ENCODE peak calls at places on chromosome 13, in eight cellular contexts. L, W, Y, X, P, T, A and S are unnamed samples. For H3K9me3 and H3K4me1, the result is how much of the 10 kb centered on the place peaks cover.

GRCh38 chr13:40345654-40346372 is 320.6 kb downstream of the FOXO1 start:
- DNase-seq in L (peak), W (no peak), Y (no peak), X (no peak), P (no peak), T (peak), A (no peak), S (peak)

GRCh38 chr13:73607489-73608156 is 526.6 kb downstream of the KLF12 start:
- DNase-seq in L (no peak), W (no peak), Y (no peak), X (no peak), P (no peak), T (no peak), A (no peak), S (no peak)

GRCh38 chr13:113759525-113760137 is 605 bp downstream of the TMEM255B start:
- DNase-seq in L (peak), W (no peak), Y (no peak), X (no peak), P (no peak), T (no peak), A (no peak), S (peak)

GRCh38 chr13:50993908-50994307 is 84.3 kb downstream of the RNASEH2B start:
- DNase-seq in L (no peak), W (no peak), Y (no peak), X (no peak), P (no peak), T (no peak), A (no peak), S (no peak)

GRCh38 chr13:49097374-49097773 is 121.7 kb downstream of the FNDC3A start:
- DNase-seq in L (no peak), W (no peak), Y (no peak), X (no peak), P (no peak), T (no peak), A (no peak), S (no peak)

GRCh38 chr13:53151692-53152421 is 123.2 kb downstream of the OLFM4 start:
- DNase-seq in L (peak), W (no peak), Y (no peak), X (peak), P (peak), T (peak), A (no peak), S (peak)

GRCh38 chr13:31145417-31145816 is 16.3 kb downstream of the HSPH1 start:
- DNase-seq in L (no peak), W (no peak), Y (no peak), X (no peak), P (no peak), T (no peak), A (no peak), S (no peak)

GRCh38 chr13:20121154-20121515 is 39.7 kb downstream of the GJA3 start:
- DNase-seq in L (no peak), W (no peak), Y (no peak), X (no peak), P (no peak), T (peak), A (no peak), S (no peak)

GRCh38 chr13:98910501-98910951 is 67.3 kb downstream of the DOCK9 start:
- DNase-seq in L (peak), W (peak), Y (no peak), X (no peak), P (no peak), T (no peak), A (no peak), S (no peak)

GRCh38 chr13:57017357-57017756 is 123.4 kb upstream of the PRR20A start:
- DNase-seq in L (no peak), W (no peak), Y (no peak), X (no peak), P (no peak), T (no peak), A (no peak), S (no peak)

GRCh38 chr13:105965910-105966309 is 569.6 kb downstream of the EFNB2 start:
- DNase-seq in L (no peak), W (no peak), Y (no peak), X (no peak), P (no peak), T (no peak), A (no peak), S (no peak)

GRCh38 chr13:36428083-36428482 is 4.2 kb upstream of the CCNA1 start:
- DNase-seq in L (no peak), W (no peak), Y (no peak), X (no peak), P (no peak), T (no peak), A (no peak), S (no peak)

GRCh38 chr13:42354246-42355117 is 82.5 kb downstream of the AKAP11 start:
- DNase-seq in L (no peak), W (peak), Y (no peak), X (no peak), P (no peak), T (no peak), A (no peak), S (no peak)

DNA sequence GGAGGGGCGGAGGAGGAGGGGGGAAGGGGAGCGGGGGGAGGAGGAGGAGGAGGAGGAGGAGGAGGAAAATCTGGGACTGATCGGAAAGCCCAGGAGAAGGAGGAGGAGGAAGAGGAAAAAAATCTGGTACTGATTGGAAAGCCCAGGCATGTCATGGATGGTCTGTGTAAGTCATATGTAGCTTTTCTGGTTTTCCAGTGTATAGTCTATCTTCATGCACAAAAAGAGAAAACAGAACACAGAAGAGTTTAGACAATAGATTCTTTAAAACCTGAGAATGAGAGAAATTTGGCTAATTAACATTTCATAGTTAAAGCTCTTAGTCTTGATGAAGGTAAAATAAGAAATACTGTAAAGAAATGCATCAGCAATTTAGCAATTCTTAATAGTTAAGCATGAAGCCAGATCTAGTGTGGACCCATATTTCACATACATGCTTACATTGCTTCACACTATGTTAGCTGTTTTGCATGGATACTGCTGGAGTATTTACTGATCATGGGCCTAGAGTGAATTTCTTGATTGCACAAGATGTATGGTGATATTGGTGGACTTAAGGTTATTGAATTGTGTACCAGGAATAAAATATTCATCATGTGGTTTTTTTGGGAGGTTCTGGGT is 41.5 kb downstream of the SUCLA2 start:
- DNase-seq in L (no peak), W (no peak), Y (no peak), X (no peak), P (no peak), T (no peak), A (no peak), S (no peak)
- H3K9me3 ChIP-seq in L (under half), W (under half), Y (under half), X (half or more), P (under half), T (under half), A (under half), S (under half)

GRCh38 chr13:93233997-93234416 is 7.4 kb downstream of the GPC6 start:
- DNase-seq in L (no peak), W (no peak), Y (no peak), X (no peak), P (no peak), T (no peak), A (no peak), S (no peak)
- H3K4me1 ChIP-seq in L (under half), W (under half), Y (under half), X (under half), P (under half), T (under half), A (under half), S (under half)

GRCh38 chr13:92843549-92843948 is 383.1 kb upstream of the GPC6 start:
- DNase-seq in L (no peak), W (no peak), Y (no peak), X (no peak), P (no peak), T (no peak), A (no peak), S (no peak)
- H3K9me3 ChIP-seq in L (under half), W (under half), Y (under half), X (under half), P (under half), T (under half), A (under half), S (under half)

DNA sequence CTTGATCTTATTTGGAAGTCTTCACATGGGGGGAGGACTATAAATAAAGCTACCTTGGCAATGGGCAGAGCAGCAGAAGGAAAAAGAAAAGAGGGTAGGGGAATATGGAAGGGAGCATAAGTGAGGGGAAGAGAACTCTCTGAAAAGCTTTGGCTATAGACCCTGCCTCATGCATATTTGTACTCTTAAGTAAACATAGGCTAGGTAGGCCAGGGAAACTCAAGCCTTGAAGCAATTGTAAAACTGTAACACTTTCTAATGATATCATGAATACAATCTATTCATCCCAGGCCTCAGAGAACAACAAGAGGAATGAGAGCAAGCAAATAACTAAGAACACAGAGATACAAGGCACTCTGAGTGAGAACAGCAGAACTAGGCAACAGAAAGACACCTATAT is 20.4 kb downstream of the MYCBP2 start:
- DNase-seq in L (no peak), W (no peak), Y (no peak), X (no peak), P (no peak), T (no peak), A (no peak), S (no peak)
- H3K4me1 ChIP-seq in L (half or more), W (under half), Y (half or more), X (under half), P (under half), T (under half), A (half or more), S (under half)

DNA sequence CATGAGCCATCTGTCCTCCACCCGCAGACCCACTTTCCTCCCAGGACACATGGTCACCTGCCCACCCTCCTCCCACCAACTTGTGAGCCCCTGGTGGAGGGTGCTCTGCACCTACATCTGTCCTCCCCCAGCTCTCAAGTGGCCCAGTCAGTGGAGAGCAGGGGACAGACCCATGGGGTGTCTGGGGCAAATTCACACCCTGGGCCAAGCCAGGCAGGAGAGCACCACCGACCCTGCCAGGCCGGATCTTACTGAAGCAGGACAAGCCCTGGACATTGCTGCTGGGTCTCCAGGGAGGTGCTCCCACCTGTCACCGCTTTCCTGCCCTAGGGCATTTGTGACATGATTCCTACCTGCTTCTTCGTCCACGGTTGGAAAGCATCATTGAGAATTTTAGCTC is 221.6 kb downstream of the TUBA3C start:
- DNase-seq in L (no peak), W (no peak), Y (no peak), X (no peak), P (no peak), T (no peak), A (no peak), S (no peak)
- H3K9me3 ChIP-seq in L (under half), W (under half), Y (under half), X (under half), P (under half), T (half or more), A (under half), S (under half)

GRCh38 chr13:112711528-112712265 is 21.9 kb downstream of the ATP11A start:
- DNase-seq in L (peak), W (no peak), Y (no peak), X (peak), P (peak), T (peak), A (peak), S (peak)
- H3K4me1 ChIP-seq in L (half or more), W (under half), Y (under half), X (under half), P (under half), T (under half), A (half or more), S (under half)

GRCh38 chr13:44867825-44868224 is 121.4 kb downstream of the NUFIP1 start:
- DNase-seq in L (peak), W (no peak), Y (no peak), X (no peak), P (no peak), T (no peak), A (no peak), S (no peak)
- H3K9me3 ChIP-seq in L (under half), W (under half), Y (under half), X (under half), P (under half), T (under half), A (under half), S (under half)

GRCh38 chr13:93430346-93430745 is 203.7 kb downstream of the GPC6 start:
- DNase-seq in L (no peak), W (no peak), Y (no peak), X (no peak), P (no peak), T (no peak), A (no peak), S (no peak)

DNA sequence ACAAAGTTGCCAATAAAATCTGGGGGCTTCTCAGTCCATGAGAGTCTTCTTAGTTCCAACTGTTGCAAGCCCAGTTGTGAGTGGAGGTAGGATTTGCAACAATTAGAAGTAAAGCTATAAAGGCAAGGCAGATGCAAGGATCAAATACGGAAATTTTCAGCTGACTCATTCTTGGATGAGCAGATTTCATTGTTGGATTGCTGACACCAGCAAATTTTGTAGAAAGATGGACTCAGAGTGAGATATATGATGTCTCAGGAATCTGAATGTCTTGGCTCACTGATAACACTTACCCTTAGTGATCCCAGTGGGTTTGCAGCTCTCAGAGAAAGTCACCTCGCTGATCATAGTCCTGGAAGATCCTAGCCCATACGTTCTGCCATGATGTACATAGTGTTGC is 209.0 kb downstream of the GPC6 start:
- DNase-seq in L (no peak), W (no peak), Y (no peak), X (no peak), P (no peak), T (no peak), A (no peak), S (no peak)
- H3K4me1 ChIP-seq in L (under half), W (under half), Y (under half), X (under half), P (under half), T (under half), A (under half), S (under half)